ENCODE peak calls at places on chromosomes 6 and 20, in six cellular contexts. T is spleen, F is transverse colon, J is body of pancreas, W is heart left ventricle, K is breast epithelium. P is an unnamed sample.

GRCh38 chr6:27825025-27825823 is 87.0 kb downstream of the OR2B2 start:
- DNase-seq in T (no peak), J (no peak), K (no peak), W (no peak), F (no peak), P (no peak)

GRCh38 chr20:48864254-48864653 is 36.5 kb upstream of the PREX1 start:
- DNase-seq in K (no peak), J (no peak), F (no peak), T (no peak), W (no peak), P (no peak)

GRCh38 chr20:1225263-1225728 is 548 bp upstream of the RAD21L1 start:
- DNase-seq in F (no peak), T (no peak), W (no peak), K (peak), J (no peak), P (no peak)

GRCh38 chr20:44910690-44911262 is 916 bp downstream of the PABPC1L start:
- DNase-seq in J (no peak), W (no peak), F (no peak), K (no peak), T (no peak), P (peak)

GRCh38 chr6:127879685-127880084 is 21.2 kb downstream of the THEMIS start:
- DNase-seq in J (no peak), T (peak), W (peak), K (no peak), F (no peak), P (no peak)

GRCh38 chr20:59525500-59526241 is 78.7 kb upstream of the PHACTR3 start:
- DNase-seq in T (no peak), F (peak), J (peak), K (no peak), W (peak), P (peak)

GRCh38 chr20:43590392-43591303 is at the start of gene IFT52:
- DNase-seq in K (peak), J (peak), F (peak), T (peak), W (peak), P (peak)

GRCh38 chr6:166595061-166595780 is 8.7 kb upstream of the RAMACL start:
- DNase-seq in T (no peak), F (no peak), W (no peak), K (no peak), J (no peak), P (no peak)

GRCh38 chr6:109455502-109456282 is at the start of gene MICAL1:
- DNase-seq in T (peak), W (peak), K (no peak), F (peak), J (peak), P (peak)

GRCh38 chr20:46157076-46157592 is 39.0 kb downstream of the CD40 start:
- DNase-seq in T (no peak), J (no peak), F (no peak), K (no peak), W (no peak), P (no peak)

GRCh38 chr6:166439366-166440091 is 56.8 kb upstream of the MPC1 start:
- DNase-seq in J (peak), W (no peak), T (no peak), F (no peak), K (no peak), P (no peak)

GRCh38 chr6:134316733-134317431 is 1.0 kb downstream of the SGK1 start:
- DNase-seq in F (no peak), W (no peak), K (no peak), T (no peak), J (no peak), P (peak)

GRCh38 chr6:5084192-5084786 is 852 bp upstream of the PPP1R3G start:
- DNase-seq in K (no peak), F (peak), W (peak), T (peak), J (no peak), P (peak)

GRCh38 chr6:150352321-150353296 is 16.2 kb upstream of the IYD start:
- DNase-seq in K (no peak), J (no peak), T (no peak), W (no peak), F (no peak), P (no peak)

GRCh38 chr6:121544691-121545090 is 109.2 kb downstream of the GJA1 start:
- DNase-seq in T (no peak), K (no peak), F (no peak), W (no peak), J (no peak), P (no peak)

GRCh38 chr20:37946946-37947345 is 44.0 kb downstream of the VSTM2L start:
- DNase-seq in W (no peak), J (no peak), F (no peak), K (peak), T (peak), P (no peak)

GRCh38 chr6:122052501-122052900 is 347.0 kb upstream of the HSF2 start:
- DNase-seq in J (no peak), W (no peak), F (no peak), T (no peak), K (no peak), P (no peak)

GRCh38 chr20:50331469-50332251 is 141.0 kb downstream of the CEBPB start:
- DNase-seq in W (peak), F (no peak), T (peak), J (peak), K (peak), P (no peak)

GRCh38 chr6:44452725-44453124 is 65.2 kb downstream of the CDC5L start:
- DNase-seq in K (no peak), J (no peak), F (no peak), T (no peak), W (no peak), P (no peak)

GRCh38 chr20:34404803-34405202 is 41.7 kb downstream of the ITCH start:
- DNase-seq in K (no peak), J (no peak), T (no peak), F (no peak), W (no peak), P (no peak)
- TF ChIP-seq POLR2A in K (no peak), J (no peak), T (no peak), F (no peak), W (no peak), P (no peak)

GRCh38 chr6:130019796-130020105 is 1.4 kb downstream of the L3MBTL3 start:
- DNase-seq in J (no peak), T (no peak), F (no peak), K (no peak), W (no peak), P (peak)

GRCh38 chr6:130020106-130020851 is 1.9 kb downstream of the L3MBTL3 start:
- DNase-seq in W (no peak), J (peak), K (no peak), F (peak), T (peak), P (peak)

GRCh38 chr6:130018292-130018829 is at the start of gene L3MBTL3:
- DNase-seq in J (peak), K (peak), T (peak), F (peak), W (peak), P (peak)

GRCh38 chr6:130020892-130021483 is 2.6 kb downstream of the L3MBTL3 start:
- DNase-seq in W (peak), J (peak), T (peak), K (peak), F (peak), P (peak)

GRCh38 chr6:130018830-130019795 is 732 bp downstream of the L3MBTL3 start:
- DNase-seq in W (peak), J (peak), F (peak), K (no peak), T (peak), P (peak)
- TF ChIP-seq POLR2A in W (no peak), J (no peak), F (no peak), K (no peak), T (no peak), P (no peak)

DNA sequence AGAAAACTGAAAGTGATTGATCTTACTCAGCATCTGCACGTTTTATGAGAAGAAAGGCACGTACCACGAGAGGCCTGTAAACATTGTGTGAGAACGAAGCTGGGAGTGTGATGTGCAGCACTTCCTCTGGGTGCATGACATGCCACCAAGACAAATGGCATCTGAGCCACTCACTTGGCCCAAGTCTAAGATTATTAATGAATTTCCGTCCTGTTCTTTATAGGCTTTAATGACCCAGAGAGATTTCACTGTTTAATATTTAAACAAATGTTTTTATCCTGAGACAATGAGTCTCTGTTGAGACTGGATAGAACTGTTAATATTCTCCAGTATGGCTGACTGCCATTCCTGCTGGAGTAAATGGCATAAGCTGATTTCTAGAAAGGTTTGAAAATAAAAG is 172.6 kb upstream of the PHACTR1 start:
- DNase-seq in F (no peak), J (peak), T (no peak), W (no peak), K (no peak), P (no peak)
- TF ChIP-seq POLR2A in F (no peak), J (no peak), T (no peak), W (no peak), K (no peak), P (no peak)

DNA sequence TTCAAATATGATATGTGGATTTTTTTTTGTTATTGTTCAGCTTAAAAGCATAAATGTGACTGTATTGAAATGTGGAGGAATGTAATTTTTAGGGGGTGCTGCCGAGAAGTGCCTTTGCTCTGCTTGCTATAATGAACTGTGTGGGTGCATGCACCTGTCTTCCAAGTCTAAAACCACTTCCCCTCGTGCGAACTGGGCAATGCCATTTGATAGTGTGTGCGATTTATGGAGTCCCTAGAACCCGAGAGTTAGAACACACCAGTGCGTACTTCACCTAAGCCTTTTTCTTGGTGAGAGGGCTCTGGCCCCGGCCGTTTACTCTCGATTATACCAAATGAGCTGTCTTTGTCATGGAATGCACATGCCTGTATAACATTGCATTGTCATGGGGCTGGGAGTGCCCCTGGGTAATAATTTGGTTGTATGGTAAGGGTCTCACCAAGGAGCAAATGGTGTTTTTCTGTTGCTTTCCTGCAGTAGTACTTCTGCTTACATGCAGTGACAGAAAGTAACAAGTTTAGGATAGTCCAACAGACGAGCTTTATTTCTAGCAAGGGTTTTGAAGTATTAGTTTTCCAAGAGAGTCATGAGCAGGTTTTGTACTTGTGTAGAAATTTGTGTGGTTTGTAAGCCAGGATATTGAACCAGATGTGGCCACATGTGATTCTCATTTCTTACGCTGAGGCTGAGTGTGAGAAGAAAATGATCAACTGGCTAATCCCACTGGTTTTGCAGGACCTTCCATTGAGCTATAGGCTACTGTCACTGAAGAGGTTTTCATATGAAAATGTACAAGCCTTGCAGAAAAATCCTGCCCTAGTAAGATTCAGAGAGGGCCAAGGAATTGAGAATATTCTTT is 172.4 kb downstream of the DTNBP1 start:
- DNase-seq in W (no peak), J (no peak), F (no peak), T (no peak), K (no peak), P (no peak)
- TF ChIP-seq POLR2A in W (no peak), J (no peak), F (no peak), T (no peak), K (no peak), P (no peak)

GRCh38 chr20:62972270-62973032 is 19.9 kb downstream of the SLC17A9 start:
- DNase-seq in T (peak), F (peak), W (peak), K (peak), J (peak), P (peak)
- TF ChIP-seq POLR2A in T (no peak), F (no peak), W (no peak), K (no peak), J (no peak), P (no peak)

GRCh38 chr6:35318200-35318844 is 20.7 kb downstream of the DEF6 start:
- DNase-seq in K (no peak), T (no peak), J (peak), F (peak), W (peak), P (no peak)
- TF ChIP-seq POLR2A in K (no peak), T (no peak), J (peak), F (no peak), W (no peak), P (no peak)

DNA sequence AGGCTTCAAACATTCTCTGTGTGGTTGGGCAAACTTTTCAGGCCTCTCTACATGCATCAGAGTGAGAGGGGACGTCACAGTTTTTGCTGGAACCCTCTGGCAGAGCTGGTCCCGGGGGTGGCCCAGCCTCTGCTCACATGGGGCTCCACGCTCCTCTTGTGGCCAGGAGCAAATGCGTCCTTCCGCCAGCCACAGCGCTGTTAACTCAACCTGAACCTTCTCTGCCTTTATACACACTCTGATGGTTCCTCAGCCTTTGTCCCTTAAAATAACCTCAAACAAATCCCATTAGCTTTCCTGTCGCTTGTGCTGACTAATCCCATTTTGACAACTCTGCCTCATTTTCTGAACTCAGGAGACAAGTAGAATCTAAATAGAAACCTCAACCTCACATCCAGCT is 39.4 kb upstream of the TGM6 start:
- DNase-seq in W (no peak), K (no peak), F (no peak), J (no peak), T (no peak), P (no peak)
- TF ChIP-seq POLR2A in W (no peak), K (no peak), F (no peak), J (no peak), T (no peak), P (no peak)

GRCh38 chr6:40723967-40724366 is 136.8 kb upstream of the LRFN2 start:
- DNase-seq in W (no peak), J (no peak), F (no peak), K (no peak), T (no peak), P (peak)
- TF ChIP-seq POLR2A in W (no peak), J (no peak), F (no peak), K (no peak), T (no peak), P (no peak)